ENCODE peak calls at places on chromosomes 16 and 17, in nine cellular contexts. J, C, F, L, W, X, G, V and M are unnamed samples.

GRCh38 chr17:17774009-17774881 is 62.5 kb downstream of the SREBF1 start:
- DNase-seq in J (peak), F (no peak), L (no peak), X (no peak), G (no peak), C (no peak), W (no peak), V (no peak), M (peak)

GRCh38 chr17:73200476-73200875 is 7.6 kb downstream of the COG1 start:
- DNase-seq in C (no peak), X (no peak), W (no peak), G (no peak), L (peak), J (no peak), F (no peak), V (no peak), M (no peak)

GRCh38 chr16:11250786-11251524 is 5.0 kb downstream of the SOCS1 start:
- DNase-seq in X (no peak), W (no peak), V (no peak), J (no peak), G (no peak), C (no peak), L (no peak), F (no peak), M (no peak)

GRCh38 chr17:62966426-62967110 is 533 bp downstream of the TANC2 start:
- DNase-seq in V (peak), G (peak), L (no peak), W (peak), F (peak), J (no peak), C (no peak), X (no peak), M (peak)

GRCh38 chr16:69937465-69937951 is 13.6 kb upstream of the CLEC18A start:
- DNase-seq in G (no peak), J (no peak), W (no peak), X (peak), F (no peak), L (peak), C (no peak), V (no peak), M (no peak)

GRCh38 chr17:49730078-49730786 is 22.5 kb upstream of the SLC35B1 start:
- DNase-seq in V (no peak), W (no peak), X (no peak), J (peak), G (no peak), C (no peak), F (peak), L (peak), M (no peak)

GRCh38 chr17:62933986-62934385 is 32.0 kb upstream of the TANC2 start:
- DNase-seq in J (no peak), L (no peak), G (no peak), V (no peak), W (no peak), X (no peak), C (no peak), F (no peak), M (no peak)

GRCh38 chr17:34098712-34099111 is 156.4 kb upstream of the CCL2 start:
- DNase-seq in F (no peak), W (no peak), L (no peak), J (no peak), C (no peak), V (no peak), X (no peak), G (no peak), M (no peak)

GRCh38 chr16:30368122-30368791 is 2.0 kb downstream of the TBC1D10B start:
- DNase-seq in X (no peak), G (no peak), L (peak), C (no peak), F (peak), J (peak), W (peak), V (no peak), M (peak)

DNA sequence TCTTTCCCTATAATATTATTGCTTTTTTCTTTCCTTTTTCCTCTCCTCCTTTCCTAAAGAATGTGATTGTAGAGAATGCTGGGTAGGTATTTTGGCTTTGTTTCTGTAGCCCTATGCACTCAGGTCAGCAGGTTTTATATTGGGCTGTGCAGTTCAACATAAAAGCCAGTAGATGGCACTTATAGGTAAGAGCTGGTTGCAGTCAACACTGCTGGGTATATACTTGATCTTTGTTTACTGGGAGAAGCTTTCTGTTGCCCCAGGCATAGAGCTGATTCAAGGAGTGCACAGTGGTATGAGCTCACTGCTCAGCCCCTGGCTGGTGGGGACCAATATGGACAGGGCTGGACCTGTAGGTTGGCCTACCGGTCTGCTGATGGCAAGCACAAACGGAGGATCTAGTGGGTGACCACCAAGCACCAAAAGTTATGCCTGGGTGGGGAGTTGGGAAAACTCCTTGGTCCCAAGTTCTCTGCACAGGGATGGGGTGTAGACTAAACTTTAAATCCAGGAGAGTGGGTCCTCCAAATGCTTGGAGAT is 378.9 kb downstream of the PMP22 start:
- DNase-seq in C (no peak), F (no peak), G (no peak), J (peak), X (peak), V (no peak), L (no peak), W (no peak), M (peak)
- TF ChIP-seq CTCF in C (no peak), F (peak), G (no peak), J (peak), X (peak), V (no peak), L (no peak), W (no peak), M (no peak)

GRCh38 chr16:49464877-49465504 is 91.4 kb downstream of the C16orf78 start:
- DNase-seq in F (no peak), G (no peak), X (no peak), L (peak), C (peak), J (no peak), V (peak), W (no peak), M (no peak)
- TF ChIP-seq CTCF in F (peak), G (peak), X (peak), L (no peak), C (no peak), J (peak), V (peak), W (no peak), M (peak)

DNA sequence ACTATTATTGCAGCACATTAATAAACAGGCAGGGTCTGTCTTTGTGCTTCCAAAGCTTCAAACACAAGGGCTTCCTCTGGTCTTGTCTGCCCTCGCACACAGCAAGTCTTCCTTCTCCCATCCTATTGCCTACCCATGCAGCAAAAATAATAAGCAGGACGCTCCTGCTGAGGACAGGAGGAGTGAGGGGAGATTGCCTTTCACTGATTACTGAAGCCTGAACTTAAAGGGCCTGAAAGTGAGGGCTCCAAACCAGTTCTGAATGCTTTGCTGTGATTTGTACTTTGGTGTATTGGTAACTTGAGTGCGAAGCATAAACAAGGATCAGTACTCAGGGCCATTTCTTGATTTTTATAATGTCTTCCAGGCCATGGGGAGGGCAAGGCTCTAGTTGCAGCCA is 197.7 kb upstream of the XYLT1 start:
- DNase-seq in F (no peak), L (no peak), X (no peak), J (no peak), C (no peak), G (no peak), W (no peak), V (no peak), M (no peak)
- TF ChIP-seq CTCF in F (no peak), L (no peak), X (no peak), J (no peak), C (no peak), G (no peak), W (no peak), V (no peak), M (no peak)

GRCh38 chr17:44878627-44879221 is 20.5 kb downstream of the EFTUD2 start:
- DNase-seq in G (no peak), J (peak), V (peak), F (peak), X (peak), W (peak), C (peak), L (no peak), M (peak)
- TF ChIP-seq CTCF in G (peak), J (peak), V (no peak), F (peak), X (peak), W (peak), C (peak), L (peak), M (peak)

DNA sequence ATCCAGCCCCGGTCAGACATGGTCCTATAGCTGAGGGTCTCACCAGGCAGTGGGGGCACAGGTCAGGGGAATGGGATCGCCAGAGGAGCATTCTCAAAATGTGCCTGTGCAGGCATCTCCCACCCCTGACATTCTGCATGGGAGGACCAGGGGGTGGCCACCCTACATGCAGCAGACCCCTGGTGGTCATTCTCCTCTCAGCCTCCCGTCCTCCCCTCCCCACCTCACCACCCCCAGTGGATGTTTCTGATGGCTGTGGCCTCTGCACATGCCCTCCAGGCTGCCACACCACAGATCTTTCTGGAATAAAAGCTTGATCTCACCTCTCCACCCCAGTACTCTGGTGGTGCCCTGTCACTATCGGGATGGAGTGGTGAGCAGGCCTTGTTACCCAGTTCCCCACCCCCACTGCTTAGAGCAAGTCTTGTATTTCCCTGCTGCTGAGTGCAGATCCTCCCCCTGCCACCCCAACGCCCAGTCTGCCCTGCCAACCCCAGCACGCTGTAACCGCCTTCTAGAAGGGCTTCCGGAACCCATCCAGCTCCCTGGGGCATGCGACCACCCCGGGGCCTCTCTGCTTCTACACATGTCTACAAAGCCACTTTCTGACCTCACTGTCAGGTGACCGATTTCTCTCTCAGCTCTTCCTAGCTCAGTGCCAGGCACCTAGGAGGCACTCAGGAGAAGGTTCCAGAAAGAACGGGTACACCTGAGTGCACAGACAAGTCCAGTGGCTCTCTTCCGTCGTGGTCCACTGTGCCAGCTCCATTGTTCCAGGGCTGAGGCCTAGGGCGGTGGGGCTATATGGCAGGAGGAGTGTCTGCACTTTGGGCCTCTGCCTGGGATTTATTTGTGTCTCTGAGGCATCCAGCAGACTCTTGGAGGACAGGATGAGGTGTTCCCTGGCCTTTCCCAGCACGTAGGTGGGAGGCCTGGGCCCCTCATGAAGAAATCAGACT is 9.3 kb downstream of the TBC1D24 start:
- DNase-seq in W (no peak), X (no peak), G (no peak), C (no peak), F (no peak), L (no peak), J (no peak), V (no peak), M (no peak)
- TF ChIP-seq CTCF in W (no peak), X (no peak), G (no peak), C (no peak), F (no peak), L (no peak), J (no peak), V (no peak), M (no peak)

DNA sequence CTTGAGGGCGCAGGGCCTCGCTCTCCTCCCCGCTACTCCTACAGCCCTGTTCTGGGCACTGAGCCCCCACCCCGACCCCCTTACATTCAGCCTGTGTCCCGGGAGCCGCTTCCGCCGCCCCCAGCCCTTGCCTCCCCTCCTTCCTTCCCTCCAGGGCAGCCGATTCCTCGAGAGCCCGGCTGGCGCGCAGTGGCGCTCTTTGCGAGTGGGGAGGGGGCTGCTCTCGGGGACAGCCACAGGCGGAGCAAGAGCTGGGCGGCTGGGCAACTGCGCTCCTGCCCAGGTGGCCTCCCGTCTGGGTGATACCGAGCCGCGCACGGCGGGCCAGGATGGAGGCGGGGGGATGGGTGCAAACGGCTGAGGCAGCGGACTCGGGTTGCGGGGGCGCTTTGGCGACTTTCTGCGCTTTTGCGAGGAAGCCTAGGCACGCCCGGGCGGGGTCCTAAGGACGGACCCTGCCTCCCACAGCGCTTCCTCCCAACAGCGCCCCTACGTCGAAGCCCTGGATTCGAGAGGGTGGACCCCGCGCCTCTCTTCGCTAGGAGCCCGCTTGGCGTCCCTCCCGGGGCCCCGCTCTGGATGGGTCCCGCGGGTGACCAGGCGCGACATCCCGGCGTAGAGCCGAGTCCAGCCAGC is 1.3 kb downstream of the MMP15 start:
- DNase-seq in L (no peak), G (no peak), F (no peak), W (peak), X (no peak), J (no peak), C (no peak), V (peak), M (no peak)
- TF ChIP-seq CTCF in L (no peak), G (no peak), F (no peak), W (no peak), X (no peak), J (no peak), C (no peak), V (no peak), M (no peak)

GRCh38 chr17:29005936-29006438 is at the start of gene SEZ6:
- DNase-seq in G (peak), X (peak), L (peak), F (peak), V (peak), C (peak), W (peak), J (peak), M (peak)
- TF ChIP-seq CTCF in G (no peak), X (peak), L (no peak), F (no peak), V (no peak), C (no peak), W (no peak), J (no peak), M (no peak)